ENCODE peak calls at places on chromosomes 13 and 19, in seven cellular contexts. One of them, this sample, is unnamed. For H3K36me3 and H3K4me1, the result is how much of the 10 kb centered on the place peaks cover.

GRCh38 chr13:31115616-31116015 is 46.1 kb downstream of the HSPH1 start:
- DNase-seq in suprapubic skin: no peak
- DNase-seq in neuronal stem cell: no peak
- DNase-seq in effector memory CD4-positive, alpha-beta T cell: no peak
- DNase-seq in IMR-90: no peak
- DNase-seq in Panc1: no peak
- DNase-seq in tibial nerve: no peak
- DNase-seq in this sample: no peak

GRCh38 chr13:90717451-90717936 is 630.0 kb upstream of the MIR17HG start:
- DNase-seq in suprapubic skin: no peak
- DNase-seq in neuronal stem cell: peak
- DNase-seq in effector memory CD4-positive, alpha-beta T cell: no peak
- DNase-seq in IMR-90: peak
- DNase-seq in Panc1: no peak
- DNase-seq in tibial nerve: no peak
- DNase-seq in this sample: no peak

GRCh38 chr13:41842029-41842428 is 118.9 kb downstream of the VWA8 start:
- DNase-seq in suprapubic skin: no peak
- DNase-seq in neuronal stem cell: no peak
- DNase-seq in effector memory CD4-positive, alpha-beta T cell: no peak
- DNase-seq in IMR-90: peak
- DNase-seq in Panc1: no peak
- DNase-seq in tibial nerve: no peak
- DNase-seq in this sample: peak

GRCh38 chr19:4518345-4519171 is at the start of gene PLIN4:
- DNase-seq in suprapubic skin: no peak
- DNase-seq in neuronal stem cell: no peak
- DNase-seq in effector memory CD4-positive, alpha-beta T cell: no peak
- DNase-seq in IMR-90: peak
- DNase-seq in Panc1: no peak
- DNase-seq in tibial nerve: no peak
- DNase-seq in this sample: peak

GRCh38 chr13:99388334-99388923 is 81.2 kb upstream of the GPR183 start:
- DNase-seq in suprapubic skin: no peak
- DNase-seq in neuronal stem cell: no peak
- DNase-seq in effector memory CD4-positive, alpha-beta T cell: no peak
- DNase-seq in IMR-90: no peak
- DNase-seq in Panc1: no peak
- DNase-seq in tibial nerve: no peak
- DNase-seq in this sample: no peak

GRCh38 chr13:83450586-83450985 is 431.7 kb downstream of the SLITRK1 start:
- DNase-seq in suprapubic skin: no peak
- DNase-seq in neuronal stem cell: no peak
- DNase-seq in effector memory CD4-positive, alpha-beta T cell: no peak
- DNase-seq in IMR-90: no peak
- DNase-seq in Panc1: no peak
- DNase-seq in tibial nerve: no peak
- DNase-seq in this sample: no peak

GRCh38 chr13:33318037-33318436 is 32.5 kb upstream of the STARD13 start:
- DNase-seq in suprapubic skin: no peak
- DNase-seq in neuronal stem cell: no peak
- DNase-seq in effector memory CD4-positive, alpha-beta T cell: no peak
- DNase-seq in IMR-90: peak
- DNase-seq in Panc1: no peak
- DNase-seq in tibial nerve: no peak
- DNase-seq in this sample: no peak

GRCh38 chr19:10339380-10339960 is at the start of gene ICAM3:
- DNase-seq in suprapubic skin: no peak
- DNase-seq in neuronal stem cell: no peak
- DNase-seq in effector memory CD4-positive, alpha-beta T cell: peak
- DNase-seq in IMR-90: no peak
- DNase-seq in Panc1: no peak
- DNase-seq in tibial nerve: no peak
- DNase-seq in this sample: peak

GRCh38 chr19:6580313-6580712 is 10.6 kb downstream of the CD70 start:
- DNase-seq in suprapubic skin: no peak
- DNase-seq in neuronal stem cell: no peak
- DNase-seq in effector memory CD4-positive, alpha-beta T cell: no peak
- DNase-seq in IMR-90: peak
- DNase-seq in Panc1: peak
- DNase-seq in tibial nerve: no peak
- DNase-seq in this sample: no peak

GRCh38 chr13:91307887-91308286 is 39.6 kb upstream of the MIR17HG start:
- DNase-seq in suprapubic skin: no peak
- DNase-seq in neuronal stem cell: no peak
- DNase-seq in effector memory CD4-positive, alpha-beta T cell: no peak
- DNase-seq in IMR-90: no peak
- DNase-seq in Panc1: no peak
- DNase-seq in tibial nerve: no peak
- DNase-seq in this sample: no peak

GRCh38 chr13:44574466-44574855 is 1.7 kb downstream of the TSC22D1 start:
- DNase-seq in suprapubic skin: no peak
- DNase-seq in neuronal stem cell: no peak
- DNase-seq in effector memory CD4-positive, alpha-beta T cell: no peak
- DNase-seq in IMR-90: peak
- DNase-seq in Panc1: no peak
- DNase-seq in tibial nerve: no peak
- DNase-seq in this sample: no peak

GRCh38 chr13:42355841-42356575 is 84.1 kb downstream of the AKAP11 start:
- DNase-seq in suprapubic skin: no peak
- DNase-seq in neuronal stem cell: no peak
- DNase-seq in effector memory CD4-positive, alpha-beta T cell: no peak
- DNase-seq in IMR-90: no peak
- DNase-seq in Panc1: no peak
- DNase-seq in tibial nerve: no peak
- DNase-seq in this sample: no peak

GRCh38 chr19:58572026-58572817 is 913 bp downstream of the MZF1 start:
- DNase-seq in suprapubic skin: no peak
- DNase-seq in neuronal stem cell: no peak
- DNase-seq in effector memory CD4-positive, alpha-beta T cell: no peak
- DNase-seq in IMR-90: no peak
- DNase-seq in Panc1: no peak
- DNase-seq in tibial nerve: peak
- DNase-seq in this sample: no peak

GRCh38 chr19:11096210-11096841 is 7.1 kb downstream of the LDLR start:
- DNase-seq in suprapubic skin: no peak
- DNase-seq in neuronal stem cell: no peak
- DNase-seq in effector memory CD4-positive, alpha-beta T cell: no peak
- DNase-seq in IMR-90: peak
- DNase-seq in Panc1: no peak
- DNase-seq in tibial nerve: no peak
- DNase-seq in this sample: peak

GRCh38 chr19:3646336-3647092 is 19.9 kb upstream of the CACTIN start:
- DNase-seq in suprapubic skin: no peak
- DNase-seq in neuronal stem cell: no peak
- DNase-seq in effector memory CD4-positive, alpha-beta T cell: no peak
- DNase-seq in IMR-90: no peak
- DNase-seq in Panc1: no peak
- DNase-seq in tibial nerve: no peak
- DNase-seq in this sample: no peak

GRCh38 chr13:74070065-74070464 is 64.1 kb downstream of the KLF12 start:
- DNase-seq in suprapubic skin: no peak
- DNase-seq in neuronal stem cell: no peak
- DNase-seq in effector memory CD4-positive, alpha-beta T cell: peak
- DNase-seq in IMR-90: no peak
- DNase-seq in Panc1: no peak
- DNase-seq in tibial nerve: no peak
- DNase-seq in this sample: no peak

GRCh38 chr13:74068471-74068870 is 65.7 kb downstream of the KLF12 start:
- DNase-seq in suprapubic skin: no peak
- DNase-seq in neuronal stem cell: no peak
- DNase-seq in effector memory CD4-positive, alpha-beta T cell: no peak
- DNase-seq in IMR-90: no peak
- DNase-seq in Panc1: no peak
- DNase-seq in tibial nerve: no peak
- DNase-seq in this sample: no peak

GRCh38 chr13:74067818-74068217 is 66.4 kb downstream of the KLF12 start:
- DNase-seq in suprapubic skin: no peak
- DNase-seq in neuronal stem cell: no peak
- DNase-seq in effector memory CD4-positive, alpha-beta T cell: no peak
- DNase-seq in IMR-90: peak
- DNase-seq in Panc1: no peak
- DNase-seq in tibial nerve: no peak
- DNase-seq in this sample: no peak

GRCh38 chr13:74064805-74065204 is 69.4 kb downstream of the KLF12 start:
- DNase-seq in suprapubic skin: no peak
- DNase-seq in neuronal stem cell: no peak
- DNase-seq in effector memory CD4-positive, alpha-beta T cell: no peak
- DNase-seq in IMR-90: peak
- DNase-seq in Panc1: no peak
- DNase-seq in tibial nerve: no peak
- DNase-seq in this sample: no peak

DNA sequence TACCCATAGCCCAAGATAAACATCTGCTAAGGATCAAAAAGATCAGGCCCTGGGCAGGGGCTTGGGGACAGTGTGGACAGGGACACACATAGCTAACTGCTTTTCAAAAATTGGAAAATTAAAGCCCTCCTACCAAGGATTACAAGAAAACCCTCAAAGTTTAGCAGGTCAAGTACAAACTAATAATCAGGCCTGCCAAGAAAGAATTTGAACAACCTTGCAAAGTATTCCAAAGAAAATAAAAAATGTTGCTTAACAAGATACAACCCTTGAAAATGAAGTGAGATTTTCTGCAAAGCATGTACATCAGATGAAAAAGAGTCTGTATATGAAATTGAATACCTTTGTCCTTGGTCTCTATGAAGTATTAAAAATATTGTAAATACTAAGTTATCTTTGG is 67.3 kb downstream of the KLF12 start:
- DNase-seq in suprapubic skin: no peak
- DNase-seq in neuronal stem cell: no peak
- DNase-seq in effector memory CD4-positive, alpha-beta T cell: no peak
- DNase-seq in IMR-90: peak
- DNase-seq in Panc1: no peak
- DNase-seq in tibial nerve: no peak
- DNase-seq in this sample: no peak
- H3K36me3 ChIP-seq in suprapubic skin: under half
- H3K36me3 ChIP-seq in neuronal stem cell: under half
- H3K36me3 ChIP-seq in effector memory CD4-positive, alpha-beta T cell: under half
- H3K36me3 ChIP-seq in IMR-90: under half
- H3K36me3 ChIP-seq in Panc1: under half
- H3K36me3 ChIP-seq in tibial nerve: under half
- H3K36me3 ChIP-seq in this sample: under half

DNA sequence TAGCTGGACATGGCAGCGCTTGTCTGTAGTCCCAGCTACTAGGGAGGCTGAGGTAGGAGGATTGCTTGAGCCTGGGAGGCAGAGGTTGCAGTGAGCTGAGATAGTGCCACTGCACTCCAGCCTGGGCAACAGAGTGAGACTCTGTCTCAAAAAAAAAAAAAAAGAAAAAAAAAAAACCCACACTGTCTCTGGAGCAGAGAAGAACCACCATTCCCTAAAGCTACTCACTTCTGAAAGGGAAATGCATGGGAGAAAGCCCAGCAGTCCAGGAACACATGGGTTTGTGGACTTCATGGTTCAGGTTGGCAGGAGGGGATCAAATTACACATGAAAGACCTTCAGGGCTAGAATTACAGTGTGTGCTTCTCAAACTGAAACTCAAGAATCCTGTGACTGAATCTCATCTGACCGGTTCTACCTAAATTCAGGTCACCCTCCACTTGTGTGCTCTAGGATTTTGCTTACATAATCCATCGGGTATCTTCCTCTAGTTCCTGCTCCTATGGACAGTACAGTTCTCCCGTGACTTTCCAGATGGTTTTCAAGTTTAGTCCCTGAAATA is 30.2 kb upstream of the CPB2 start:
- DNase-seq in suprapubic skin: no peak
- DNase-seq in neuronal stem cell: no peak
- DNase-seq in effector memory CD4-positive, alpha-beta T cell: no peak
- DNase-seq in IMR-90: peak
- DNase-seq in Panc1: no peak
- DNase-seq in tibial nerve: no peak
- DNase-seq in this sample: no peak
- H3K4me3 ChIP-seq in suprapubic skin: no peak
- H3K4me3 ChIP-seq in neuronal stem cell: no peak
- H3K4me3 ChIP-seq in effector memory CD4-positive, alpha-beta T cell: no peak
- H3K4me3 ChIP-seq in IMR-90: no peak
- H3K4me3 ChIP-seq in Panc1: no peak
- H3K4me3 ChIP-seq in tibial nerve: no peak
- H3K4me3 ChIP-seq in this sample: no peak

DNA sequence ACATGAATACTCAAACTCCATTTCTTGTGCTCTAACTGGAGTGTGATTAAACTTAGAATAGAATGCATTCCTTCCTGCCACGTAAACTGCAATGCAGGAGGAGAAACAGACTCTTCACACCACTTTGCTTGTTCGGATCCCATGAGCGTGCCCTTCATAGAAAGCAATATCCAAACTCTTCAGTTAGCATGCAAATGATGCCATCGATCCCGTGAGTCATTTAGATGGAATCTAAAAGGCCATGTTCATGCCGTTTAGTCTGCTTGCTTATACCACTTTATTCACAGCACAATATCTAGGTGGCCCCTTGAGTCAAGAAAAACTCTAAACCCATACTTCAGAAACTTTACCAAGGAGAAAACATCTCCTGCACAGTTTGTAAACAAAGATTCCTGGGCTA is 225.8 kb downstream of the OXGR1 start:
- DNase-seq in suprapubic skin: no peak
- DNase-seq in neuronal stem cell: no peak
- DNase-seq in effector memory CD4-positive, alpha-beta T cell: no peak
- DNase-seq in IMR-90: no peak
- DNase-seq in Panc1: no peak
- DNase-seq in tibial nerve: no peak
- DNase-seq in this sample: no peak
- H3K4me1 ChIP-seq in suprapubic skin: under half
- H3K4me1 ChIP-seq in neuronal stem cell: under half
- H3K4me1 ChIP-seq in effector memory CD4-positive, alpha-beta T cell: under half
- H3K4me1 ChIP-seq in IMR-90: under half
- H3K4me1 ChIP-seq in Panc1: under half
- H3K4me1 ChIP-seq in tibial nerve: under half
- H3K4me1 ChIP-seq in this sample: under half

GRCh38 chr13:53052675-53053074 is 24.1 kb downstream of the OLFM4 start:
- DNase-seq in suprapubic skin: no peak
- DNase-seq in neuronal stem cell: no peak
- DNase-seq in effector memory CD4-positive, alpha-beta T cell: no peak
- DNase-seq in IMR-90: no peak
- DNase-seq in Panc1: no peak
- DNase-seq in tibial nerve: no peak
- DNase-seq in this sample: no peak
- H3K36me3 ChIP-seq in suprapubic skin: under half
- H3K36me3 ChIP-seq in neuronal stem cell: under half
- H3K36me3 ChIP-seq in effector memory CD4-positive, alpha-beta T cell: under half
- H3K36me3 ChIP-seq in IMR-90: under half
- H3K36me3 ChIP-seq in Panc1: under half
- H3K36me3 ChIP-seq in tibial nerve: under half
- H3K36me3 ChIP-seq in this sample: under half

GRCh38 chr19:40278361-40279045 is 6.6 kb downstream of the AKT2 start:
- DNase-seq in suprapubic skin: no peak
- DNase-seq in neuronal stem cell: no peak
- DNase-seq in effector memory CD4-positive, alpha-beta T cell: no peak
- DNase-seq in IMR-90: no peak
- DNase-seq in Panc1: no peak
- DNase-seq in tibial nerve: no peak
- DNase-seq in this sample: no peak
- H3K4me3 ChIP-seq in suprapubic skin: peak
- H3K4me3 ChIP-seq in neuronal stem cell: no peak
- H3K4me3 ChIP-seq in effector memory CD4-positive, alpha-beta T cell: no peak
- H3K4me3 ChIP-seq in IMR-90: no peak
- H3K4me3 ChIP-seq in Panc1: no peak
- H3K4me3 ChIP-seq in tibial nerve: peak
- H3K4me3 ChIP-seq in this sample: peak